ENCODE peak calls at places on chromosomes 12 and 14, in ten cellular contexts. One of them, this sample, is unnamed.
A peak's percentile ranks its signal among the peaks of the same experiment; 100 is the strongest.

GRCh38 chr14:81388236-81388801 is 11.8 kb downstream of the STON2 start:
- DNase-seq in H54: no peak
- DNase-seq in heart left ventricle: no peak
- DNase-seq in HepG2: no peak
- DNase-seq in IMR-90: no peak
- DNase-seq in esophagus muscularis mucosa: peak; percentile 53
- DNase-seq in tibial nerve: no peak
- DNase-seq in transverse colon: no peak
- DNase-seq in ovary: no peak
- DNase-seq in sigmoid colon: no peak
- DNase-seq in this sample: no peak

GRCh38 chr14:56176530-56176929 is 58.3 kb downstream of the PELI2 start:
- DNase-seq in transverse colon: no peak
- DNase-seq in H54: no peak
- DNase-seq in esophagus muscularis mucosa: no peak
- DNase-seq in HepG2: no peak
- DNase-seq in ovary: no peak
- DNase-seq in heart left ventricle: no peak
- DNase-seq in IMR-90: no peak
- DNase-seq in tibial nerve: no peak
- DNase-seq in sigmoid colon: no peak
- DNase-seq in this sample: no peak

GRCh38 chr12:54019111-54019811 is 9.0 kb upstream of the HOXC6 start:
- DNase-seq in tibial nerve: no peak
- DNase-seq in sigmoid colon: no peak
- DNase-seq in heart left ventricle: no peak
- DNase-seq in HepG2: no peak
- DNase-seq in esophagus muscularis mucosa: no peak
- DNase-seq in transverse colon: no peak
- DNase-seq in IMR-90: no peak
- DNase-seq in ovary: peak; percentile 59
- DNase-seq in H54: no peak
- DNase-seq in this sample: no peak

GRCh38 chr14:52279405-52279804 is 11.9 kb downstream of the PTGDR start:
- DNase-seq in esophagus muscularis mucosa: no peak
- DNase-seq in sigmoid colon: no peak
- DNase-seq in heart left ventricle: peak; percentile 20
- DNase-seq in tibial nerve: no peak
- DNase-seq in H54: peak; percentile 7
- DNase-seq in HepG2: no peak
- DNase-seq in transverse colon: no peak
- DNase-seq in IMR-90: peak; percentile 69
- DNase-seq in ovary: no peak
- DNase-seq in this sample: no peak

GRCh38 chr12:9793774-9794395 is 33.2 kb upstream of the CD69 start:
- DNase-seq in H54: no peak
- DNase-seq in heart left ventricle: no peak
- DNase-seq in tibial nerve: no peak
- DNase-seq in HepG2: no peak
- DNase-seq in esophagus muscularis mucosa: no peak
- DNase-seq in ovary: no peak
- DNase-seq in IMR-90: no peak
- DNase-seq in sigmoid colon: no peak
- DNase-seq in transverse colon: no peak
- DNase-seq in this sample: no peak

GRCh38 chr14:65696801-65697200 is 284.3 kb downstream of the FUT8 start:
- DNase-seq in heart left ventricle: no peak
- DNase-seq in transverse colon: no peak
- DNase-seq in H54: no peak
- DNase-seq in sigmoid colon: no peak
- DNase-seq in tibial nerve: no peak
- DNase-seq in IMR-90: peak; percentile 45
- DNase-seq in ovary: no peak
- DNase-seq in HepG2: no peak
- DNase-seq in esophagus muscularis mucosa: no peak
- DNase-seq in this sample: no peak

GRCh38 chr12:25958254-25959068 is at the start of gene RASSF8:
- DNase-seq in heart left ventricle: peak; percentile 81
- DNase-seq in ovary: peak; percentile 77
- DNase-seq in IMR-90: peak; percentile 72
- DNase-seq in esophagus muscularis mucosa: no peak
- DNase-seq in HepG2: peak; percentile 23
- DNase-seq in sigmoid colon: peak; percentile 88
- DNase-seq in H54: peak; percentile 45
- DNase-seq in transverse colon: peak; percentile 62
- DNase-seq in tibial nerve: peak; percentile 37
- DNase-seq in this sample: peak; percentile 68

GRCh38 chr12:132986885-132987225 is 688 bp downstream of the ZNF26 start:
- DNase-seq in HepG2: peak; percentile 3
- DNase-seq in heart left ventricle: no peak
- DNase-seq in H54: no peak
- DNase-seq in ovary: no peak
- DNase-seq in transverse colon: no peak
- DNase-seq in sigmoid colon: no peak
- DNase-seq in tibial nerve: no peak
- DNase-seq in esophagus muscularis mucosa: no peak
- DNase-seq in IMR-90: peak; percentile 27
- DNase-seq in this sample: no peak

GRCh38 chr12:1820191-1820599 is at the start of gene LRTM2:
- DNase-seq in esophagus muscularis mucosa: no peak
- DNase-seq in IMR-90: no peak
- DNase-seq in heart left ventricle: no peak
- DNase-seq in tibial nerve: no peak
- DNase-seq in sigmoid colon: no peak
- DNase-seq in HepG2: no peak
- DNase-seq in H54: no peak
- DNase-seq in ovary: no peak
- DNase-seq in transverse colon: no peak
- DNase-seq in this sample: no peak

GRCh38 chr14:68672609-68673285 is 120.1 kb downstream of the ZFP36L1 start:
- DNase-seq in esophagus muscularis mucosa: no peak
- DNase-seq in IMR-90: no peak
- DNase-seq in heart left ventricle: no peak
- DNase-seq in tibial nerve: no peak
- DNase-seq in H54: no peak
- DNase-seq in ovary: no peak
- DNase-seq in sigmoid colon: peak; percentile 65
- DNase-seq in HepG2: peak; percentile 3
- DNase-seq in transverse colon: no peak
- DNase-seq in this sample: no peak

GRCh38 chr14:77131206-77131605 is 10.4 kb downstream of the ZDHHC22 start:
- DNase-seq in sigmoid colon: no peak
- DNase-seq in tibial nerve: no peak
- DNase-seq in heart left ventricle: no peak
- DNase-seq in HepG2: no peak
- DNase-seq in ovary: no peak
- DNase-seq in esophagus muscularis mucosa: no peak
- DNase-seq in transverse colon: no peak
- DNase-seq in H54: no peak
- DNase-seq in IMR-90: no peak
- DNase-seq in this sample: no peak

GRCh38 chr12:124259168-124260066 is 35.5 kb upstream of the RFLNA start:
- DNase-seq in transverse colon: no peak
- DNase-seq in IMR-90: no peak
- DNase-seq in heart left ventricle: no peak
- DNase-seq in esophagus muscularis mucosa: no peak
- DNase-seq in sigmoid colon: no peak
- DNase-seq in tibial nerve: no peak
- DNase-seq in ovary: no peak
- DNase-seq in H54: no peak
- DNase-seq in HepG2: no peak
- DNase-seq in this sample: no peak

GRCh38 chr14:37594916-37595808 is at the start of the genes FOXA1 and TTC6:
- DNase-seq in transverse colon: peak; percentile 65
- DNase-seq in sigmoid colon: no peak
- DNase-seq in heart left ventricle: no peak
- DNase-seq in IMR-90: peak; percentile 24
- DNase-seq in esophagus muscularis mucosa: no peak
- DNase-seq in HepG2: peak; percentile 96
- DNase-seq in H54: peak; percentile 26
- DNase-seq in ovary: no peak
- DNase-seq in tibial nerve: no peak
- DNase-seq in this sample: peak; percentile 85

GRCh38 chr14:37697489-37698121 is 102.2 kb downstream of the TTC6 start:
- DNase-seq in esophagus muscularis mucosa: no peak
- DNase-seq in HepG2: peak; percentile 96
- DNase-seq in heart left ventricle: no peak
- DNase-seq in IMR-90: peak; percentile 80
- DNase-seq in tibial nerve: no peak
- DNase-seq in transverse colon: no peak
- DNase-seq in ovary: no peak
- DNase-seq in H54: no peak
- DNase-seq in sigmoid colon: no peak
- DNase-seq in this sample: no peak

GRCh38 chr12:92753976-92754885 is 51.4 kb downstream of the PLEKHG7 start:
- DNase-seq in tibial nerve: no peak
- DNase-seq in IMR-90: peak; percentile 15
- DNase-seq in ovary: no peak
- DNase-seq in sigmoid colon: no peak
- DNase-seq in heart left ventricle: peak; percentile 35
- DNase-seq in esophagus muscularis mucosa: no peak
- DNase-seq in H54: no peak
- DNase-seq in HepG2: no peak
- DNase-seq in transverse colon: no peak
- DNase-seq in this sample: no peak

DNA sequence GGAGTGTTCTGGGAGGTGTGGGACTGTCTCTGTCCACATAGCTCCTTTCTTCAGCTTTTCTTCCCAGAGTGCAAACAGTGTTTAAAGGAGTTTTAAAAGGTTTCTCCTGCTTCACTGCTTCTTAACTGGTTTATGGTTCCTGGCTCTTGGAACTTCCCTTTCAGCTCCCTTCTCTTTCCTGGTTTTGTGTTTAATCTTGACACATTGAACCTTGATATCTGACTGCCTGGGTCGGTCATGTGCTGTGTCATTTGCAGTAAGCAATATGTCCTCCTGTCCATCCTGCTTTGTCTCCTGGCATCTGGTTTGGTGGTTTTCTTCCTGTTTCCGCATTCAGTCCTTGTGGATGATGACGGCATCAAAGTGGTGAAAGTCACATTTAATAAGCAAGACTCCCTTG is 2.2 kb downstream of the TMEM106C start:
- DNase-seq in heart left ventricle: no peak
- DNase-seq in H54: no peak
- DNase-seq in ovary: no peak
- DNase-seq in sigmoid colon: no peak
- DNase-seq in transverse colon: peak; percentile 51
- DNase-seq in esophagus muscularis mucosa: no peak
- DNase-seq in HepG2: no peak
- DNase-seq in tibial nerve: no peak
- DNase-seq in IMR-90: no peak
- DNase-seq in this sample: no peak
- TF ChIP-seq POLR2A in heart left ventricle: no peak
- TF ChIP-seq POLR2A in H54: no peak
- TF ChIP-seq POLR2A in ovary: no peak
- TF ChIP-seq POLR2A in sigmoid colon: no peak
- TF ChIP-seq POLR2A in transverse colon: peak; percentile 29
- TF ChIP-seq POLR2A in esophagus muscularis mucosa: no peak
- TF ChIP-seq POLR2A in HepG2: no peak
- TF ChIP-seq POLR2A in tibial nerve: no peak
- TF ChIP-seq POLR2A in IMR-90: no peak
- TF ChIP-seq POLR2A in this sample: no peak

GRCh38 chr14:23009939-23010718 is at the start of gene C14orf93:
- DNase-seq in heart left ventricle: peak; percentile 87
- DNase-seq in sigmoid colon: peak; percentile 92
- DNase-seq in HepG2: peak; percentile 69
- DNase-seq in IMR-90: peak; percentile 48
- DNase-seq in transverse colon: peak; percentile 88
- DNase-seq in tibial nerve: peak; percentile 70
- DNase-seq in esophagus muscularis mucosa: no peak
- DNase-seq in H54: peak; percentile 64
- DNase-seq in ovary: peak; percentile 83
- DNase-seq in this sample: peak; percentile 82
- TF ChIP-seq POLR2A in heart left ventricle: peak; percentile 32
- TF ChIP-seq POLR2A in sigmoid colon: no peak
- TF ChIP-seq POLR2A in HepG2: peak; percentile 73
- TF ChIP-seq POLR2A in IMR-90: no peak
- TF ChIP-seq POLR2A in transverse colon: peak; percentile 48
- TF ChIP-seq POLR2A in tibial nerve: peak; percentile 50
- TF ChIP-seq POLR2A in esophagus muscularis mucosa: no peak
- TF ChIP-seq POLR2A in H54: no peak
- TF ChIP-seq POLR2A in ovary: no peak
- TF ChIP-seq POLR2A in this sample: peak; percentile 47

GRCh38 chr14:95536036-95536577 is 1.3 kb downstream of the GLRX5 start:
- DNase-seq in esophagus muscularis mucosa: no peak
- DNase-seq in sigmoid colon: no peak
- DNase-seq in tibial nerve: no peak
- DNase-seq in IMR-90: no peak
- DNase-seq in heart left ventricle: no peak
- DNase-seq in transverse colon: no peak
- DNase-seq in ovary: no peak
- DNase-seq in HepG2: no peak
- DNase-seq in H54: no peak
- DNase-seq in this sample: no peak

GRCh38 chr14:95535226-95536021 is 574 bp downstream of the GLRX5 start:
- DNase-seq in IMR-90: no peak
- DNase-seq in ovary: no peak
- DNase-seq in H54: no peak
- DNase-seq in sigmoid colon: no peak
- DNase-seq in tibial nerve: no peak
- DNase-seq in esophagus muscularis mucosa: no peak
- DNase-seq in HepG2: no peak
- DNase-seq in transverse colon: no peak
- DNase-seq in heart left ventricle: no peak
- DNase-seq in this sample: no peak

GRCh38 chr14:95533391-95533821 is 1.4 kb upstream of the GLRX5 start:
- DNase-seq in sigmoid colon: no peak
- DNase-seq in transverse colon: no peak
- DNase-seq in HepG2: peak; percentile 21
- DNase-seq in H54: no peak
- DNase-seq in ovary: no peak
- DNase-seq in heart left ventricle: no peak
- DNase-seq in IMR-90: peak; percentile 65
- DNase-seq in esophagus muscularis mucosa: no peak
- DNase-seq in tibial nerve: no peak
- DNase-seq in this sample: no peak

GRCh38 chr14:95533822-95534221 is 1.0 kb upstream of the GLRX5 start:
- DNase-seq in sigmoid colon: no peak
- DNase-seq in H54: no peak
- DNase-seq in ovary: no peak
- DNase-seq in HepG2: no peak
- DNase-seq in heart left ventricle: no peak
- DNase-seq in esophagus muscularis mucosa: no peak
- DNase-seq in transverse colon: no peak
- DNase-seq in tibial nerve: no peak
- DNase-seq in IMR-90: no peak
- DNase-seq in this sample: no peak

GRCh38 chr14:95534299-95535225 is at the start of gene GLRX5:
- DNase-seq in ovary: peak; percentile 99
- DNase-seq in H54: peak; percentile 98
- DNase-seq in IMR-90: peak; percentile 100
- DNase-seq in transverse colon: peak; percentile 99
- DNase-seq in sigmoid colon: peak; percentile 100
- DNase-seq in heart left ventricle: peak; percentile 99
- DNase-seq in esophagus muscularis mucosa: peak; percentile 100
- DNase-seq in HepG2: peak; percentile 100
- DNase-seq in tibial nerve: peak; percentile 99
- DNase-seq in this sample: peak; percentile 100
- TF ChIP-seq POLR2A in ovary: peak; percentile 57
- TF ChIP-seq POLR2A in H54: peak; percentile 66
- TF ChIP-seq POLR2A in IMR-90: peak; percentile 68
- TF ChIP-seq POLR2A in transverse colon: peak; percentile 64
- TF ChIP-seq POLR2A in sigmoid colon: no peak
- TF ChIP-seq POLR2A in heart left ventricle: peak; percentile 64
- TF ChIP-seq POLR2A in esophagus muscularis mucosa: no peak
- TF ChIP-seq POLR2A in HepG2: peak; percentile 74
- TF ChIP-seq POLR2A in tibial nerve: peak; percentile 43
- TF ChIP-seq POLR2A in this sample: peak; percentile 23

GRCh38 chr14:34714320-34715107 is at the start of gene CFL2:
- DNase-seq in transverse colon: peak; percentile 82
- DNase-seq in esophagus muscularis mucosa: peak; percentile 94
- DNase-seq in sigmoid colon: peak; percentile 93
- DNase-seq in heart left ventricle: peak; percentile 89
- DNase-seq in HepG2: peak; percentile 86
- DNase-seq in H54: peak; percentile 88
- DNase-seq in tibial nerve: peak; percentile 72
- DNase-seq in ovary: peak; percentile 81
- DNase-seq in IMR-90: peak; percentile 52
- DNase-seq in this sample: peak; percentile 79
- TF ChIP-seq POLR2A in transverse colon: peak; percentile 55
- TF ChIP-seq POLR2A in esophagus muscularis mucosa: peak; percentile 88
- TF ChIP-seq POLR2A in sigmoid colon: peak; percentile 87
- TF ChIP-seq POLR2A in heart left ventricle: peak; percentile 81
- TF ChIP-seq POLR2A in HepG2: peak; percentile 83
- TF ChIP-seq POLR2A in H54: peak; percentile 66
- TF ChIP-seq POLR2A in tibial nerve: peak; percentile 88
- TF ChIP-seq POLR2A in ovary: peak; percentile 68
- TF ChIP-seq POLR2A in IMR-90: peak; percentile 68
- TF ChIP-seq POLR2A in this sample: peak; percentile 64